ENCODE peak calls at places on chromosome 1, in five cellular contexts. H is dorsolateral prefrontal cortex, Y is ovary, W is RWPE1, A is hepatocyte. T is an unnamed sample.

GRCh38 chr1:16153999-16154673 is 1.7 kb downstream of the EPHA2 start:
- DNase-seq in W (no peak), H (no peak), Y (no peak), A (no peak), T (no peak)

GRCh38 chr1:25740071-25740470 is 59.9 kb upstream of the SELENON start:
- DNase-seq in H (no peak), Y (no peak), A (no peak), W (no peak), T (no peak)

GRCh38 chr1:66311092-66311491 is 222.9 kb upstream of the SGIP1 start:
- DNase-seq in H (no peak), W (no peak), A (no peak), Y (no peak), T (no peak)

GRCh38 chr1:2946291-2946690 is 75.0 kb upstream of the ACTRT2 start:
- DNase-seq in H (no peak), Y (no peak), A (no peak), W (no peak), T (no peak)

GRCh38 chr1:3598051-3598471 is 13.2 kb downstream of the MEGF6 start:
- DNase-seq in A (peak), W (peak), Y (peak), H (no peak), T (no peak)

GRCh38 chr1:100953915-100954314 is 58.0 kb downstream of the SLC30A7 start:
- DNase-seq in H (no peak), W (no peak), Y (no peak), A (no peak), T (no peak)

GRCh38 chr1:156652131-156652991 is 10.4 kb downstream of the BCAN start:
- DNase-seq in Y (no peak), A (peak), W (no peak), H (no peak), T (no peak)

GRCh38 chr1:32767156-32767555 is 50.0 kb downstream of the YARS1 start:
- DNase-seq in Y (no peak), W (no peak), A (no peak), H (no peak), T (no peak)

GRCh38 chr1:87513270-87513669 is 184.6 kb downstream of the LMO4 start:
- DNase-seq in A (no peak), Y (no peak), W (no peak), H (no peak), T (no peak)

GRCh38 chr1:116825400-116825734 is 71.1 kb downstream of the CD2 start:
- DNase-seq in A (no peak), W (no peak), H (peak), Y (peak), T (no peak)

GRCh38 chr1:1617516-1617915 is 2.2 kb downstream of the MIB2 start:
- DNase-seq in Y (no peak), W (no peak), H (no peak), A (no peak), T (no peak)

DNA sequence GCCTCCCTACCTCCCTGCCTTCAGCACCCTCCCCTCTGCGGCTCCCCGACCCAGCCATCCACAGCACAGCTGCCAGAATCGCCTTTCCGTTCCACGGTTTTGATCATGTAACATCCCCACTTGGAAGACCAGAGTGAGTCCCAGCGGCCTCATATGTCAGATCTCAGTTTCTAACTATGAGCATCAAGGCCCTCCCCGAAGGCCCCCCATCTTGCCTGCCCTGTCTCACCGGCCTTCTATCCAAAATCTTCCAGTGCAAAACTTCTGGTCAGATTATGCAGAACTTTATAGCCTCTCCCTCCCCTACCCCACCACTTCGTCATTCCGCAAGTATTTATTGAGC is 20.3 kb upstream of the LMX1A start:
- DNase-seq in H (no peak), Y (no peak), A (no peak), W (no peak), T (no peak)
- H3K27ac ChIP-seq in H (no peak), Y (peak), A (peak), W (peak), T (no peak)

DNA sequence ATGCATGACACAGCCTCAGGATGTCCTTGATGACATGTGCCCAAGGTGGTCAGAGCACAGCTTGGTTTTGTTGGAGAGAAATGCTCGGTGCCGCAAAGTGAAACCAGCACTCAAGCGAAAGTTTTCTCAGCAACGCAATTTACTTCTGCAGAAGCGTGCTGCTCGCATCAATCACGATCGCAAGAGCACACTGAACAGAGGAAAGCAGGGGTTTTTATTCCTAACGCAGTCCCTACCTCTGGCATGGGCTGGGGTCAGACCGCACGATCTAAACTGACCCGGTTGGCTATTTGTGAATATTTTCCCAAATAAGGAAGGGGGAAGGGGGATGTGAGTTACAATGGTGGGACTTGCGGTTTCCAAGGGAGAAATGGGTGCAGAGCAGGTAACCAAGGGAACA is 809 bp upstream of the ZNF669 start:
- DNase-seq in A (no peak), Y (no peak), W (no peak), H (no peak), T (no peak)
- H3K27ac ChIP-seq in A (peak), Y (no peak), W (peak), H (no peak), T (no peak)

DNA sequence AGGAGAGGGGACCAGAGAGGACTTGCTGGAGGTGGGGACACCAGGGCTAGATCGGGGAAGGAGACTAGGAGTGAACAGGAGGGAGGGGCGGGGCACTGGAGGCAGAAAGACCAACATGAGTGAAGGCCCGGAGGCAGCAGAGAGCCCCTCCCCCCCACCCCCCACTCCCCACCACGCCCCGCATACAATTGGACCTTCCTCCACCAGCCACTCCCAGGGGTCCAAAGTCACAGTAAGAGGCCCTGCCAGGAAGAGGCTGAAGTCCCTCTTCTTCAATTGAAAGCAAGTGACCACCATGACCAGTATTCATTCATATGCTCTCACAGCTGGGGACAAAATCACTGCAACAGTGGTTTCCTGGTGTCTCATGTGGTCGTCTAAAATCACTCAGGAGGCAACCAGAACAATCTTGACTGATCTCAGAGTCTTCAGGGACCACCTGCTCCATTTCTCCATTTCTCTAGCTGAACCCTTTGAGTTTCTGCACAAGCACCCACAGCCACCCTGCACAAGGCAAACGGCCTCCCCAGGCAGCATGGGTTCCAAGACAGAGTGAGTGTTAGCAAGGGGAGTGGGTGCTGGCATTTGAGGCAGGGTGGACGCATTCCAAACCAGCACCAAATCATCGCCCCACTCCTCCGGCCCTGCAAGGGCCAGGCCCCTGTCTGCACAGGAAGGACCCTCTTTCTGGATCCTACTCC is 17.0 kb upstream of the MATN1 start:
- DNase-seq in Y (no peak), W (no peak), H (no peak), A (peak), T (no peak)
- H3K27ac ChIP-seq in Y (no peak), W (no peak), H (no peak), A (peak), T (no peak)

DNA sequence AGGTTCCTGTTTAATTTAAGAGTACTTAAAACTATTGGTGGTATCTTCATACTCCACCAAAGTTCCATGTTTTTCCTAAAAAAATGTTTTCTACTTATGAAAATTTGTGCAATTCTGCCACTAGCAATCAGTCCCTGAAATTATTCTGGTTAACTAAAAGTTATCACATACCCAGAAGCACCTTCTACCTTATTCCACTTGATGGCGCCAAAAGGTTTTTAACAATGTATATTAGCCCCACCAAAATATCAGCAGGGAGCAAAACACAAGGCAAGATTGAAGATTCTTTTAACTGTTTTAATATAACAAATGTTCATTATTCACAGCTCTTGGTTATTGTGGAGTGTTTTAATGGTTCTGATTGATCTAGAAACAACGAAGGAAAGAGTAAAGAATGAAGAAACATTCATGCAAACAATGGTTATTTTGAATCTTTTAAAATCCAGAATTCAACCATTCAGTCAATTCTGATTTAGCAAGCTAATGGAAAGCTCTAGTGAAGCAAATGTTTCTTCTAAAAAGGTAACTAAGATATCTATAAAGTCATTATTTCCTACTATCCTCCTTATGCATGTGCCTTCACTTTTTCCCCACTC is 67.2 kb downstream of the TTLL7 start:
- DNase-seq in H (no peak), W (peak), Y (no peak), A (peak), T (no peak)
- H3K27ac ChIP-seq in H (peak), W (no peak), Y (no peak), A (no peak), T (no peak)